ENCODE peak calls at places on chromosomes 6 and 20, in four cellular contexts. G, U, S and C are unnamed samples.

GRCh38 chr6:34465551-34466241 is at the start of gene PACSIN1:
- DNase-seq in G (peak), U (peak), S (no peak), C (no peak)

GRCh38 chr6:3848380-3848779 is 793 bp upstream of the FAM50B start:
- DNase-seq in G (no peak), U (no peak), S (no peak), C (no peak)

GRCh38 chr6:5684320-5684719 is 322.4 kb downstream of the NRN1 start:
- DNase-seq in G (no peak), U (no peak), S (no peak), C (no peak)

GRCh38 chr6:160430203-160430602 is 82.0 kb downstream of the SLC22A3 start:
- DNase-seq in G (no peak), U (no peak), S (no peak), C (no peak)

GRCh38 chr6:113339173-113339572 is 518.0 kb upstream of the MARCKS start:
- DNase-seq in G (no peak), U (no peak), S (no peak), C (no peak)

GRCh38 chr6:28876702-28877101 is 47.1 kb downstream of the TRIM27 start:
- DNase-seq in G (no peak), U (no peak), S (no peak), C (no peak)

GRCh38 chr20:19378057-19378456 is 165.6 kb downstream of the SLC24A3 start:
- DNase-seq in G (no peak), U (no peak), S (no peak), C (no peak)

GRCh38 chr6:26222587-26222986 is 135.4 kb downstream of the HFE start:
- DNase-seq in G (no peak), U (no peak), S (no peak), C (no peak)

GRCh38 chr20:57567471-57568079 is 6.7 kb downstream of the PCK1 start:
- DNase-seq in G (no peak), U (no peak), S (no peak), C (no peak)

GRCh38 chr20:35503281-35503680 is 26.2 kb downstream of the C20orf173 start:
- DNase-seq in G (no peak), U (no peak), S (no peak), C (no peak)

GRCh38 chr6:65221153-65221552 is 485.9 kb downstream of the EYS start:
- DNase-seq in G (no peak), U (no peak), S (no peak), C (no peak)

GRCh38 chr6:12605888-12606345 is 110.7 kb upstream of the PHACTR1 start:
- DNase-seq in G (peak), U (peak), S (peak), C (peak)

GRCh38 chr6:117544725-117545124 is 57.6 kb downstream of the GOPC start:
- DNase-seq in G (peak), U (no peak), S (no peak), C (no peak)

GRCh38 chr6:168250250-168250649 is 69.3 kb downstream of the DACT2 start:
- DNase-seq in G (no peak), U (no peak), S (no peak), C (no peak)

GRCh38 chr20:39019805-39020325 is 57.7 kb downstream of the DHX35 start:
- DNase-seq in G (no peak), U (no peak), S (no peak), C (no peak)

GRCh38 chr6:162344935-162345599 is 382.5 kb downstream of the PRKN start:
- DNase-seq in G (no peak), U (no peak), S (no peak), C (no peak)

GRCh38 chr20:6583134-6583738 is 184.2 kb upstream of the BMP2 start:
- DNase-seq in G (peak), U (peak), S (peak), C (peak)

GRCh38 chr20:58102252-58102651 is 126.2 kb downstream of the ANKRD60 start:
- DNase-seq in G (no peak), U (peak), S (no peak), C (no peak)

GRCh38 chr20:59908855-59909254 is 24.6 kb downstream of the SYCP2 start:
- DNase-seq in G (no peak), U (no peak), S (no peak), C (no peak)

GRCh38 chr6:104955927-104956662 is 812 bp upstream of the LIN28B start:
- DNase-seq in G (peak), U (peak), S (peak), C (peak)

GRCh38 chr6:97059473-97059872 is 134.9 kb downstream of the KLHL32 start:
- DNase-seq in G (peak), U (peak), S (peak), C (peak)

GRCh38 chr20:24490598-24490997 is 21.2 kb downstream of the SYNDIG1 start:
- DNase-seq in G (no peak), U (no peak), S (no peak), C (no peak)

GRCh38 chr6:85490516-85491248 is 40.8 kb downstream of the NT5E start:
- DNase-seq in G (no peak), U (no peak), S (no peak), C (no peak)

GRCh38 chr6:143283887-143284640 is 166.4 kb downstream of the ADAT2 start:
- DNase-seq in G (no peak), U (peak), S (no peak), C (no peak)

GRCh38 chr6:25490018-25490865 is 161.8 kb upstream of the SCGN start:
- DNase-seq in G (peak), U (peak), S (peak), C (peak)

GRCh38 chr6:140185991-140186390 is 811.5 kb upstream of the CITED2 start:
- DNase-seq in G (no peak), U (no peak), S (no peak), C (no peak)

GRCh38 chr6:34572585-34572984 is 16.5 kb upstream of the SPDEF start:
- DNase-seq in G (no peak), U (peak), S (no peak), C (no peak)

GRCh38 chr20:59470521-59470920 is 133.8 kb upstream of the PHACTR3 start:
- DNase-seq in G (no peak), U (no peak), S (no peak), C (no peak)

GRCh38 chr6:82957171-82957894 is 108.3 kb downstream of the UBE3D start:
- DNase-seq in G (no peak), U (peak), S (no peak), C (no peak)

GRCh38 chr20:15555913-15556312 is 1017.3 kb downstream of the KIF16B start:
- DNase-seq in G (no peak), U (peak), S (no peak), C (no peak)

GRCh38 chr20:45727044-45727443 is 4.9 kb downstream of the SPINT4 start:
- DNase-seq in G (no peak), U (no peak), S (no peak), C (no peak)

GRCh38 chr20:57432874-57433491 is 41.8 kb downstream of the RBM38 start:
- DNase-seq in G (peak), U (no peak), S (no peak), C (no peak)

GRCh38 chr6:56595490-56596122 is 47.1 kb downstream of the DST start:
- DNase-seq in G (peak), U (peak), S (peak), C (peak)

GRCh38 chr6:90195094-90195793 is 101.4 kb downstream of the BACH2 start:
- DNase-seq in G (no peak), U (peak), S (no peak), C (no peak)

GRCh38 chr6:152380993-152381898 is 255.9 kb downstream of the SYNE1 start:
- DNase-seq in G (no peak), U (peak), S (peak), C (peak)

GRCh38 chr6:117495873-117496272 is 13.4 kb downstream of the DCBLD1 start:
- DNase-seq in G (no peak), U (no peak), S (no peak), C (no peak)

GRCh38 chr6:120198033-120198432 is 848.5 kb upstream of the MAN1A1 start:
- DNase-seq in G (peak), U (peak), S (peak), C (no peak)

GRCh38 chr6:168270274-168271174 is 49.1 kb downstream of the DACT2 start:
- DNase-seq in G (no peak), U (no peak), S (no peak), C (no peak)

GRCh38 chr20:3229158-3229557 is 9.8 kb downstream of the SLC4A11 start:
- DNase-seq in G (no peak), U (no peak), S (no peak), C (no peak)
- TF ChIP-seq FOXM1 in G (no peak), U (no peak), S (no peak), C (no peak)

GRCh38 chr6:44762496-44762895 is 375.0 kb downstream of the CDC5L start:
- DNase-seq in G (no peak), U (no peak), S (no peak), C (no peak)

GRCh38 chr6:44761046-44761445 is 373.5 kb downstream of the CDC5L start:
- DNase-seq in G (no peak), U (no peak), S (no peak), C (no peak)
- TF ChIP-seq FOXM1 in G (no peak), U (no peak), S (no peak), C (no peak)

GRCh38 chr20:53556267-53556897 is 37.3 kb downstream of the ZNF217 start:
- DNase-seq in G (no peak), U (no peak), S (no peak), C (no peak)

GRCh38 chr20:53547664-53548239 is 45.9 kb downstream of the ZNF217 start:
- DNase-seq in G (peak), U (peak), S (peak), C (peak)

GRCh38 chr20:53555081-53555480 is 38.6 kb downstream of the ZNF217 start:
- DNase-seq in G (no peak), U (no peak), S (no peak), C (no peak)

GRCh38 chr20:53550590-53551187 is 43.0 kb downstream of the ZNF217 start:
- DNase-seq in G (no peak), U (no peak), S (peak), C (no peak)
- TF ChIP-seq FOXM1 in G (no peak), U (no peak), S (no peak), C (no peak)

DNA sequence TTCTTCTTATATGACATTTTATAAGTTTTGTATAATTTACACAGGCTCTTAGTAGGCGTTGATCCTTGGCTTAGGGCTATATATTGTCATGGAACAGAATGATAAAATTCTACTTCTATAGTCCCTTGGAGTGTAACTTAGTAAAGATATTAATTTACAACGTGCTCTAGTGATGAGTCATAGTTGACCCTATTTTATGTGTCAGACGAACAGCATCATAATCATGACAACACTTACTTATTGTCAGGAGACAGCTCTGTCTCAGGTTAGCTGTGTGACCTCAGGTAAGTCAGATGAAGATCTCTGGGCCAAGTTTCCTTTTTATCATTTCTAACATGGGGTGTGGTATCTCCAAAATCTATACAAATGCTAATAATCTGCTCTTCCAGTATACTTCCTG is 473.5 kb downstream of the UTRN start:
- DNase-seq in G (no peak), U (no peak), S (no peak), C (no peak)
- TF ChIP-seq FOXM1 in G (no peak), U (no peak), S (no peak), C (no peak)

GRCh38 chr6:7916959-7917358 is 6.4 kb upstream of the TXNDC5 start:
- DNase-seq in G (no peak), U (no peak), S (no peak), C (no peak)
- TF ChIP-seq FOXM1 in G (no peak), U (no peak), S (no peak), C (no peak)

GRCh38 chr20:43241057-43241702 is 51.5 kb upstream of the PTPRT start:
- DNase-seq in G (no peak), U (no peak), S (no peak), C (no peak)

GRCh38 chr20:43243672-43244269 is 54.1 kb upstream of the PTPRT start:
- DNase-seq in G (peak), U (peak), S (no peak), C (no peak)

GRCh38 chr20:43237651-43238050 is 47.9 kb upstream of the PTPRT start:
- DNase-seq in G (no peak), U (no peak), S (no peak), C (no peak)

GRCh38 chr20:43235998-43236397 is 46.3 kb upstream of the PTPRT start:
- DNase-seq in G (no peak), U (no peak), S (no peak), C (no peak)

GRCh38 chr20:43238833-43239232 is 49.1 kb upstream of the PTPRT start:
- DNase-seq in G (peak), U (peak), S (no peak), C (peak)
- TF ChIP-seq FOXM1 in G (no peak), U (no peak), S (no peak), C (no peak)

GRCh38 chr20:63326314-63327228 is 33.6 kb downstream of the COL20A1 start:
- DNase-seq in G (no peak), U (no peak), S (no peak), C (no peak)
- TF ChIP-seq FOXM1 in G (no peak), U (no peak), S (no peak), C (no peak)

GRCh38 chr20:51042657-51043247 is 19.8 kb upstream of the KCNG1 start:
- DNase-seq in G (no peak), U (no peak), S (peak), C (peak)

GRCh38 chr20:51042064-51042463 is 19.2 kb upstream of the KCNG1 start:
- DNase-seq in G (no peak), U (no peak), S (no peak), C (no peak)

GRCh38 chr20:51046021-51046985 is 23.4 kb upstream of the KCNG1 start:
- DNase-seq in G (no peak), U (no peak), S (no peak), C (no peak)

GRCh38 chr20:51044796-51045195 is 21.9 kb upstream of the KCNG1 start:
- DNase-seq in G (no peak), U (no peak), S (no peak), C (no peak)

GRCh38 chr20:51043811-51044210 is 20.9 kb upstream of the KCNG1 start:
- DNase-seq in G (no peak), U (no peak), S (no peak), C (no peak)
- TF ChIP-seq FOXM1 in G (no peak), U (no peak), S (no peak), C (no peak)